ENCODE peak calls at places on chromosomes 12 and 14, in seven cellular contexts. Y, O, C, P, V, L and W are unnamed samples.
A peak's percentile ranks its signal among the peaks of the same experiment; 100 is the strongest.

GRCh38 chr14:77376380-77376770 is 519 bp downstream of the TMED8 start:
- DNase-seq in Y (peak; percentile 69), O (peak; percentile 78), C (no peak), P (peak; percentile 19), V (peak; percentile 78), L (peak; percentile 24), W (no peak)

GRCh38 chr12:26264215-26264838 is 69.0 kb downstream of the SSPN start:
- DNase-seq in Y (no peak), O (no peak), C (no peak), P (no peak), V (no peak), L (no peak), W (no peak)

GRCh38 chr12:28242129-28242887 is 52.1 kb downstream of the CCDC91 start:
- DNase-seq in Y (no peak), O (peak; percentile 44), C (no peak), P (peak; percentile 43), V (no peak), L (no peak), W (no peak)

GRCh38 chr12:132147423-132148367 is 3.4 kb downstream of the NOC4L start:
- DNase-seq in Y (peak; percentile 13), O (no peak), C (no peak), P (no peak), V (no peak), L (no peak), W (no peak)

GRCh38 chr14:104678346-104678745 is 11.1 kb upstream of the INF2 start:
- DNase-seq in Y (no peak), O (peak; percentile 79), C (no peak), P (peak; percentile 62), V (peak; percentile 59), L (peak; percentile 44), W (no peak)

GRCh38 chr14:68260121-68260520 is 440.5 kb downstream of the RAD51B start:
- DNase-seq in Y (no peak), O (peak; percentile 86), C (no peak), P (no peak), V (no peak), L (no peak), W (no peak)

GRCh38 chr14:69612014-69612758 is 790 bp downstream of the SUSD6 start:
- DNase-seq in Y (peak; percentile 78), O (peak; percentile 72), C (no peak), P (peak; percentile 36), V (peak; percentile 87), L (peak; percentile 29), W (no peak)

GRCh38 chr12:75137896-75138295 is 71.7 kb downstream of the KCNC2 start:
- DNase-seq in Y (no peak), O (no peak), C (no peak), P (no peak), V (no peak), L (peak; percentile 0), W (no peak)

GRCh38 chr12:104006929-104007328 is 41.3 kb downstream of the TDG start:
- DNase-seq in Y (no peak), O (no peak), C (no peak), P (no peak), V (no peak), L (peak; percentile 73), W (peak; percentile 45)

GRCh38 chr14:39276005-39276404 is 42.3 kb downstream of the MIA2 start:
- DNase-seq in Y (no peak), O (no peak), C (no peak), P (no peak), V (no peak), L (no peak), W (no peak)

GRCh38 chr12:116887244-116887643 is 6.0 kb upstream of the HRK start:
- DNase-seq in Y (no peak), O (no peak), C (no peak), P (no peak), V (no peak), L (no peak), W (no peak)

GRCh38 chr12:131693149-131693548 is 17.7 kb upstream of the SFSWAP start:
- DNase-seq in Y (no peak), O (no peak), C (no peak), P (no peak), V (no peak), L (no peak), W (no peak)

GRCh38 chr12:130526813-130527212 is 189.1 kb downstream of the PIWIL1 start:
- DNase-seq in Y (no peak), O (peak; percentile 97), C (no peak), P (peak; percentile 66), V (no peak), L (no peak), W (no peak)

GRCh38 chr14:25014440-25014839 is 35.5 kb downstream of the STXBP6 start:
- DNase-seq in Y (no peak), O (no peak), C (no peak), P (no peak), V (no peak), L (no peak), W (no peak)

GRCh38 chr14:91324606-91324950 is 80.1 kb upstream of the GPR68 start:
- DNase-seq in Y (no peak), O (no peak), C (no peak), P (no peak), V (no peak), L (no peak), W (no peak)

GRCh38 chr14:91323031-91323430 is 78.5 kb upstream of the GPR68 start:
- DNase-seq in Y (no peak), O (no peak), C (no peak), P (no peak), V (no peak), L (no peak), W (no peak)

GRCh38 chr14:91325211-91325610 is 80.7 kb upstream of the GPR68 start:
- DNase-seq in Y (no peak), O (no peak), C (no peak), P (no peak), V (no peak), L (no peak), W (no peak)

GRCh38 chr14:91322623-91323022 is 78.1 kb upstream of the GPR68 start:
- DNase-seq in Y (no peak), O (no peak), C (no peak), P (no peak), V (no peak), L (no peak), W (no peak)

DNA sequence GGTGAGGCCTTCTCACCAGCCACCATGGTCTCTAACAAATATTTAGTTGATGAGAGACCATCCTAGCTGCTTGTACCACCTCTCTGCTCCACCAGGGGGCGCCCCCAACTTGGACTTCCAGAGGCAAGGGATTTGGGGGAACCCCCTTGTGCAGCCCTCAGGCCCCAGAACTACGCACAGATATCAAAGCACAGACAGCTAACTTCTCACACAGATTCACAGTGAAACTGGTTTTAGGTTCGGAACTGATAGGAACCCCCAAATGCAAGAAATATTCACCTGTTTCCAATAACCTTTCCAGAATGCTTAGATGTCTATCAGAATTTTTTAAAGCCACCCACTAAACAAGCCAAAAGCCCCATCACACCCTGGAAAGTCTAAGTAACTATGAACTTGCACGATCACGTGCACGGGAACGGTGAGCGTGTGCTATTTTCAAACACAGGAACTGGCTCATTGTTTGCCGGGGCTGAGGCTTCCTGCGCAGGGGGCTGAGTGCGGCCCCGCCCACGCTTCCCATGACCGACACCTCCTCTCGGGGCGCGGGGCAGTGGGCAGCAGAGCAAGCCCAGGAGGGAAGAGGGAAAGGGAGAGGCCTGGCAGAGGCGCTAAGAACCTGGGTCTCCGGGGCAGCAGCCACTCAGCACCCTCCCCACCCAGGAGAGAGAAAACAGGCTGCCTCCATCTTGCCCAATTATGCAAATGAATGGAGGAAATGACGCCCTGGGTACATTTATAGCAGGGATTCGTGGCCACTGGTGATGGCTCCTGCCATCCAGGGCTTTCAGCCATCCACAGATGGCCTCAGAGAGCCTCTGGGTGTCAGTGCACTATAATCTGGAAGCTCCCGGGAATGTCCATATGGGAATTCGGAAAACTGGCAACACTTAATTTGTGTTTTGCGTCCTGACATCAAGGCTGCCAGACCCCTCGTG is 79.4 kb upstream of the GPR68 start:
- DNase-seq in Y (peak; percentile 81), O (peak; percentile 93), C (peak; percentile 90), P (peak; percentile 58), V (peak; percentile 96), L (peak; percentile 62), W (no peak)
- H3K4me3 ChIP-seq in Y (peak overlapping the region; percentile 50), O (no peak overlapping the region), C (peak overlapping the region; percentile 39), P (no peak overlapping the region), V (peak overlapping the region; percentile 60), L (no peak overlapping the region), W (peak overlapping the region; percentile 11)

DNA sequence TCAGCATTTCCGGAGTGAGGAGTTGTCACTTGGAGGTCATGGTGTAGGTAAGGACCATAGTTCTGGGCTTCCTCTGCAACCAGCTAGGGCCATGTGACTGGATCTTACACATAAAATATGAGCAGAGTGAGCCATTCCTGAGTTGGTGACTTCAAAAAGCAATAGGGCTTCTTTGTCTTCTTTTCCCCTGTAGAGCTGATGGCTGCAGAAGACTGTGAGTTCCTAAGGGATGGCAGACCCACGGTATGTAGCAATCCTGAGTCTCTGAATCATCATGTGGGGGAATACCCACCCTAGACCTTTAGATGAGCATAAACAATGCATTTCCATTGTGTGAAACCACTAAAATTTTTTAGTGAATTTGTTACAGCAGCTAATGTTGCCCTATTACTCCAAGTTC is 151.1 kb upstream of the TBX3 start:
- DNase-seq in Y (no peak), O (no peak), C (no peak), P (no peak), V (no peak), L (peak; percentile 64), W (peak; percentile 75)
- H3K4me3 ChIP-seq in Y (no peak overlapping the region), O (no peak overlapping the region), C (no peak overlapping the region), P (no peak overlapping the region), V (no peak overlapping the region), L (no peak overlapping the region), W (no peak overlapping the region)

GRCh38 chr14:106622200-106622745 is 1095.9 kb downstream of the TMEM121 start:
- DNase-seq in Y (no peak), O (no peak), C (no peak), P (no peak), V (no peak), L (no peak), W (no peak)

GRCh38 chr14:106625181-106625580 is 1098.8 kb downstream of the TMEM121 start:
- DNase-seq in Y (no peak), O (no peak), C (no peak), P (no peak), V (no peak), L (no peak), W (no peak)

GRCh38 chr14:106619618-106620017 is 1093.2 kb downstream of the TMEM121 start:
- DNase-seq in Y (no peak), O (no peak), C (no peak), P (no peak), V (no peak), L (no peak), W (no peak)

GRCh38 chr14:106620368-106620767 is 1094.0 kb downstream of the TMEM121 start:
- DNase-seq in Y (no peak), O (no peak), C (no peak), P (no peak), V (no peak), L (no peak), W (no peak)
- H3K4me3 ChIP-seq in Y (no peak overlapping the region), O (no peak overlapping the region), C (no peak overlapping the region), P (no peak overlapping the region), V (no peak overlapping the region), L (no peak overlapping the region), W (no peak overlapping the region)

DNA sequence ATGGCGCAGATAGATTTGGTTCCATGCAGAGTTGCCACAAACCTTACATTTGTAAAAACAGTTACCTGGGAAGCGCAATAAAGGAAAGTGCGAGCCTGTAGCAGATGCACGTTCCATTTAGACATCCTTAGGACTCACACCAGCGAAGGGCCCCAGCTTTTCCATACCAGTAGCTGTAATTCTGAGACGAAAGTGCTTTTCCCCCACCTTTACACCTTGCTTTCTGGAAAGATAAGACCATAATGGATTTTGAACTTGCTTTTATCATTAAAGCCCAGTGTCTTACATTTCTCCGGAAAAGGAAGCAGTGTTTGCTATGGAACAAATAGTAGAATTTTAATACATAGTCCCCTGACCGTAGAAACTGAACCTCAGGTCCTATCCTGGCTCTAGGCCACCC is 616 bp upstream of the CCDC77 start:
- DNase-seq in Y (no peak), O (peak; percentile 38), C (no peak), P (no peak), V (no peak), L (no peak), W (no peak)
- H3K4me3 ChIP-seq in Y (peak overlapping the region; percentile 83), O (peak overlapping the region; percentile 98), C (peak overlapping the region; percentile 94), P (peak overlapping the region; percentile 67), V (peak overlapping the region; percentile 81), L (peak overlapping the region; percentile 92), W (peak overlapping the region; percentile 60)